ENCODE peak calls at places on chromosomes 11 and 22, in nine cellular contexts. V is K562; J is mammary epithelial cell; T is uterus; N is IMR-90; Q is neuronal stem cell; K is CD8-positive, alpha-beta T cell; B is adipocyte; R is tibial artery. X is an unnamed sample.

GRCh38 chr11:97290444-97291041 is 900.7 kb downstream of the JRKL start:
- DNase-seq in V (no peak), Q (no peak), R (no peak), T (no peak), J (no peak), N (no peak), B (no peak), K (no peak), X (no peak)

GRCh38 chr11:132220464-132220863 is 850.0 kb downstream of the NTM start:
- DNase-seq in J (peak; percentile 4), K (no peak), T (no peak), R (no peak), V (no peak), B (peak; percentile 94), Q (no peak), N (peak; percentile 74), X (no peak)

GRCh38 chr11:40130427-40130826 is 1329.0 kb downstream of the LRRC4C start:
- DNase-seq in N (no peak), Q (peak; percentile 1), J (no peak), T (no peak), R (no peak), K (no peak), B (no peak), V (no peak), X (no peak)

GRCh38 chr11:115618428-115618827 is 114.2 kb upstream of the CADM1 start:
- DNase-seq in J (peak; percentile 64), V (no peak), B (peak; percentile 62), N (peak; percentile 36), K (no peak), R (no peak), Q (no peak), T (no peak), X (no peak)

GRCh38 chr22:29744902-29745301 is 21.9 kb downstream of the ZMAT5 start:
- DNase-seq in V (no peak), K (no peak), Q (no peak), T (no peak), N (peak; percentile 70), J (peak; percentile 93), B (peak; percentile 87), R (peak; percentile 75), X (no peak)

GRCh38 chr11:75778962-75779361 is 10.4 kb downstream of the DGAT2 start:
- DNase-seq in V (no peak), J (no peak), Q (no peak), T (no peak), B (no peak), K (no peak), N (no peak), R (no peak), X (no peak)

GRCh38 chr11:8247312-8247711 is 16.4 kb downstream of the LMO1 start:
- DNase-seq in N (no peak), K (no peak), R (no peak), J (no peak), V (peak; percentile 47), Q (no peak), B (no peak), T (no peak), X (peak; percentile 43)

GRCh38 chr11:33624082-33624481 is 76.5 kb downstream of the C11orf91 start:
- DNase-seq in V (no peak), N (no peak), R (no peak), J (no peak), Q (no peak), T (no peak), K (no peak), B (no peak), X (no peak)

GRCh38 chr22:38081636-38081940 is 2.4 kb downstream of the SLC16A8 start:
- DNase-seq in T (no peak), B (no peak), Q (no peak), J (no peak), N (no peak), K (no peak), V (no peak), R (no peak), X (no peak)

GRCh38 chr11:123132881-123133280 is 62.2 kb downstream of the CLMP start:
- DNase-seq in Q (no peak), K (no peak), N (no peak), B (no peak), R (no peak), V (no peak), T (no peak), J (no peak), X (no peak)

GRCh38 chr11:65537620-65538231 is 12.8 kb downstream of the SCYL1 start:
- DNase-seq in J (no peak), N (no peak), T (no peak), K (no peak), V (no peak), Q (no peak), R (no peak), B (no peak), X (no peak)

GRCh38 chr11:84358034-84358433 is 1071.9 kb upstream of the CCDC90B start:
- DNase-seq in Q (no peak), B (no peak), J (no peak), T (no peak), N (no peak), V (no peak), K (no peak), R (no peak), X (no peak)

GRCh38 chr11:77129069-77129840 is 1.2 kb downstream of the MYO7A start:
- DNase-seq in B (no peak), R (no peak), N (no peak), V (no peak), J (no peak), T (no peak), K (no peak), Q (no peak), X (no peak)

GRCh38 chr11:77129841-77130756 is 2.1 kb downstream of the MYO7A start:
- DNase-seq in Q (no peak), R (no peak), V (no peak), N (no peak), B (no peak), J (no peak), T (no peak), K (no peak), X (no peak)

GRCh38 chr11:77131560-77131959 is 3.5 kb downstream of the MYO7A start:
- DNase-seq in T (no peak), B (no peak), R (no peak), Q (no peak), K (no peak), J (no peak), V (no peak), N (no peak), X (no peak)

GRCh38 chr11:77127969-77128691 is at the start of gene MYO7A:
- DNase-seq in B (peak; percentile 34), K (no peak), R (peak; percentile 53), V (peak; percentile 74), J (no peak), T (peak; percentile 42), Q (peak; percentile 37), N (peak; percentile 55), X (peak; percentile 77)

DNA sequence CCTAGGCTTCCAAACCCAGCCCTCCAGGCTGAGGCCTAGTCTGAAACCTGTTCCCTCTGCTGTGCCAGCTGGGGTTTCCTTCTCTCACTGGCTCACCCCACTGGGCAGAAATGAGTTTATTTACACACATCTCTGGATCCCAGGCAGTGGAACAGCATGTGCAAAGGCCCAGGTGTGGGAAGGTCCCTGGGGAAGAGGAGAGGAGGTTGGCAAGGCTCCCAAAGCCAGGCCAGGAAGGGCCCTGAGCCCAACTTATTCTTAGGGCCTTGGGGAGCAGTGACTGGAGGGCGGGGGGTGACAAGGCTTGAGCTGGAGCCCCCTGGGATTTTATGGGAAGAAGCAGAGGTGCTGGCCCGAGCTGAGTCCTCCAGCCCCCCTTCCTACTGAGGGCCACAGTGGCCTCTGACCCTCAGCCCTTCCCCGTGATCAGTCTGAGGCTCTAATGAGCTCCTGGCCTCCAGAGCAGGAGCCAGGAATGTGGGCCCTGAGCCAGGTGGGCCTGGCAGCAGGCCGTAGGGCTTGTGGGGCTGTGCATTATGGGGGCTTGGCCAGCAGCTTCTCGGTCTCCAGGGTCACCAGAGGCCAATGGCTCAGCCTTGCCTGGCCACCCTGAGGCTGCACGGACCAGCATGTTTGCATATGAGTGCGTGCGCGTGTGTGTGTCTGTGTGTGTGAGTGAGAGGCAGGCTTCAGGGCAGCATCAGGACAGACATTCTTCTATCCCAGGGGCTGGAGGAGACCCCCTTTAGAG is 2.9 kb downstream of the MYO7A start:
- DNase-seq in V (no peak), K (no peak), Q (no peak), R (no peak), B (peak; percentile 23), J (no peak), T (no peak), N (peak; percentile 27), X (no peak)
- H3K4me1 ChIP-seq in V (no peaks in the 10 kb centered on the region), K (peaks cover 10% of the 10 kb centered on the region), Q (peaks cover 11% of the 10 kb centered on the region), R (peaks cover 39% of the 10 kb centered on the region), B (peaks cover 28% of the 10 kb centered on the region), J (peaks cover 8% of the 10 kb centered on the region), T (peaks cover 5% of the 10 kb centered on the region), N (peaks cover 10% of the 10 kb centered on the region), X (peaks cover 6% of the 10 kb centered on the region)

GRCh38 chr11:824942-825341 is 2.8 kb upstream of the CRACR2B start:
- DNase-seq in B (no peak), R (no peak), K (no peak), Q (no peak), N (no peak), T (no peak), V (no peak), J (no peak), X (no peak)

GRCh38 chr11:824292-824880 is 3.3 kb upstream of the CRACR2B start:
- DNase-seq in R (no peak), T (no peak), K (no peak), V (no peak), N (no peak), J (no peak), B (no peak), Q (no peak), X (no peak)

GRCh38 chr11:821513-822371 is 3.0 kb downstream of the PNPLA2 start:
- DNase-seq in R (peak; percentile 65), J (no peak), Q (no peak), V (no peak), N (no peak), T (no peak), K (no peak), B (no peak), X (no peak)

GRCh38 chr11:825366-826231 is 2.1 kb upstream of the CRACR2B start:
- DNase-seq in J (no peak), Q (no peak), R (no peak), T (no peak), K (no peak), B (no peak), N (no peak), V (no peak), X (no peak)

GRCh38 chr11:823441-824291 is 4.1 kb upstream of the CRACR2B start:
- DNase-seq in R (no peak), K (no peak), B (no peak), N (no peak), Q (no peak), V (no peak), J (no peak), T (no peak), X (no peak)
- H3K4me1 ChIP-seq in R (peaks cover 52% of the 10 kb centered on the region), K (peaks cover 36% of the 10 kb centered on the region), B (peaks cover 27% of the 10 kb centered on the region), N (peaks cover 19% of the 10 kb centered on the region), Q (peaks cover 26% of the 10 kb centered on the region), V (peaks cover 30% of the 10 kb centered on the region), J (peaks cover 36% of the 10 kb centered on the region), T (peaks cover 31% of the 10 kb centered on the region), X (peaks cover 20% of the 10 kb centered on the region)

GRCh38 chr11:27013741-27014415 is 20.0 kb downstream of the FIBIN start:
- DNase-seq in N (peak; percentile 31), K (no peak), V (no peak), T (no peak), B (peak; percentile 44), Q (no peak), J (peak; percentile 80), R (no peak), X (no peak)
- H3K4me1 ChIP-seq in N (peaks cover 5% of the 10 kb centered on the region), K (no peaks in the 10 kb centered on the region), V (no peaks in the 10 kb centered on the region), T (no peaks in the 10 kb centered on the region), B (peaks cover 27% of the 10 kb centered on the region), Q (peaks cover 22% of the 10 kb centered on the region), J (peaks cover 5% of the 10 kb centered on the region), R (peaks cover 34% of the 10 kb centered on the region), X (no peaks in the 10 kb centered on the region)

GRCh38 chr11:12113294-12113693 is 2.9 kb downstream of the MICAL2 start:
- DNase-seq in R (no peak), J (no peak), Q (no peak), T (no peak), N (peak; percentile 57), K (no peak), V (no peak), B (no peak), X (no peak)
- H3K4me1 ChIP-seq in R (peaks cover 78% of the 10 kb centered on the region), J (peaks cover 58% of the 10 kb centered on the region), Q (peaks cover 9% of the 10 kb centered on the region), T (peaks cover 6% of the 10 kb centered on the region), N (peaks cover 50% of the 10 kb centered on the region), K (peaks cover 13% of the 10 kb centered on the region), V (peaks cover 68% of the 10 kb centered on the region), B (peaks cover 17% of the 10 kb centered on the region), X (peaks cover 10% of the 10 kb centered on the region)